ENCODE peak calls at places on chromosomes 5 and 9, in seven cellular contexts. B, I, C, S, Q, A and R are unnamed samples.

GRCh38 chr9:520315-520714 is 305.6 kb downstream of the DOCK8 start:
- DNase-seq in C (no peak), A (no peak), S (no peak), Q (no peak), I (no peak), B (no peak), R (no peak)

GRCh38 chr5:181205735-181206401 is 872 bp upstream of the TRIM7 start:
- DNase-seq in Q (no peak), B (no peak), I (no peak), S (no peak), A (no peak), C (peak; percentile 21), R (no peak)

GRCh38 chr5:148427370-148428042 is 43.7 kb downstream of the FBXO38 start:
- DNase-seq in C (no peak), S (no peak), Q (no peak), B (no peak), A (peak; percentile 57), I (no peak), R (no peak)

GRCh38 chr5:72224946-72225427 is 95.1 kb downstream of the MRPS27 start:
- DNase-seq in C (peak; percentile 71), B (no peak), I (no peak), S (no peak), A (no peak), Q (no peak), R (no peak)

GRCh38 chr5:43401827-43402226 is 10.4 kb downstream of the CCL28 start:
- DNase-seq in I (no peak), C (peak; percentile 13), B (no peak), A (peak; percentile 70), S (peak; percentile 4), Q (no peak), R (no peak)

GRCh38 chr5:151684690-151685361 is 1.9 kb downstream of the SPARC start:
- DNase-seq in I (no peak), S (no peak), C (peak; percentile 97), B (peak; percentile 46), A (peak; percentile 91), Q (no peak), R (peak; percentile 40)

GRCh38 chr9:109181284-109181683 is 14.2 kb upstream of the FRRS1L start:
- DNase-seq in I (no peak), A (no peak), Q (no peak), S (peak; percentile 3), C (no peak), B (no peak), R (no peak)

GRCh38 chr9:120882935-120883607 is 6.1 kb upstream of the PHF19 start:
- DNase-seq in A (no peak), C (no peak), B (no peak), Q (no peak), I (no peak), S (no peak), R (no peak)

GRCh38 chr5:19001054-19001453 is 986.9 kb downstream of the CDH18 start:
- DNase-seq in I (no peak), Q (no peak), S (no peak), B (no peak), C (no peak), A (no peak), R (no peak)

GRCh38 chr5:154194348-154195329 is 4.1 kb downstream of the GALNT10 start:
- DNase-seq in I (no peak), B (no peak), C (peak; percentile 73), A (peak; percentile 80), Q (no peak), S (no peak), R (no peak)

GRCh38 chr5:90994796-90995195 is 388.3 kb downstream of the ARRDC3 start:
- DNase-seq in C (no peak), I (no peak), S (no peak), Q (no peak), B (no peak), A (no peak), R (no peak)

GRCh38 chr5:76025790-76026189 is 57.4 kb upstream of the SV2C start:
- DNase-seq in A (no peak), C (no peak), Q (no peak), I (no peak), S (no peak), B (no peak), R (no peak)

GRCh38 chr5:52800394-52801213 is 12.9 kb downstream of the ITGA1 start:
- DNase-seq in A (peak; percentile 84), Q (peak; percentile 36), C (peak; percentile 82), B (peak; percentile 67), S (peak; percentile 54), I (peak; percentile 75), R (peak; percentile 79)
- H3K4me1 ChIP-seq in A (peaks cover 3% of the 10 kb centered on the region), Q (peaks cover 32% of the 10 kb centered on the region), C (peaks cover 2% of the 10 kb centered on the region), B (peaks cover 11% of the 10 kb centered on the region), S (peaks cover 20% of the 10 kb centered on the region), I (peaks cover 94% of the 10 kb centered on the region), R (peaks cover 43% of the 10 kb centered on the region)

DNA sequence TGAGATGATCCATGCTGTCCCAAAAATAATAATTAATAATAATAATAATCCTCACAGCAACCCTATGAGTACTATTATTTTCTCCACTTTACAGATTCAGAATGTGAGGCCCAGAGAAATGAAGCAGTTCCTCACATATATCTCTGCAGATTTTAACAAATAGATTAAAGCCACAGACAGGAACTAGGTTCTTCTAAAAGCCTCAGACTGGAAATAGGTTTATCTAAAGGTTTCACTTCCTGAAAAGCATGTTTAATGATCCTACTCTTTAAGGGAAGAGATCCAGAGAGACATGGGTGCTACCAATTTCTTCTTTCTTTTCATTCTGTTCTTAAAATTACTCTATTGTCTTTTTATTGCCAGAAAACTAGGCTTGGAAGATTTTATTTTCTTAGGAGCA is 1079.4 kb upstream of the COX7C start:
- DNase-seq in B (no peak), C (no peak), S (peak; percentile 4), A (no peak), Q (no peak), I (no peak), R (no peak)
- H3K27ac ChIP-seq in B (no peak overlapping the region), C (no peak overlapping the region), S (no peak overlapping the region), A (no peak overlapping the region), Q (no peak overlapping the region), I (no peak overlapping the region), R (no peak overlapping the region)

DNA sequence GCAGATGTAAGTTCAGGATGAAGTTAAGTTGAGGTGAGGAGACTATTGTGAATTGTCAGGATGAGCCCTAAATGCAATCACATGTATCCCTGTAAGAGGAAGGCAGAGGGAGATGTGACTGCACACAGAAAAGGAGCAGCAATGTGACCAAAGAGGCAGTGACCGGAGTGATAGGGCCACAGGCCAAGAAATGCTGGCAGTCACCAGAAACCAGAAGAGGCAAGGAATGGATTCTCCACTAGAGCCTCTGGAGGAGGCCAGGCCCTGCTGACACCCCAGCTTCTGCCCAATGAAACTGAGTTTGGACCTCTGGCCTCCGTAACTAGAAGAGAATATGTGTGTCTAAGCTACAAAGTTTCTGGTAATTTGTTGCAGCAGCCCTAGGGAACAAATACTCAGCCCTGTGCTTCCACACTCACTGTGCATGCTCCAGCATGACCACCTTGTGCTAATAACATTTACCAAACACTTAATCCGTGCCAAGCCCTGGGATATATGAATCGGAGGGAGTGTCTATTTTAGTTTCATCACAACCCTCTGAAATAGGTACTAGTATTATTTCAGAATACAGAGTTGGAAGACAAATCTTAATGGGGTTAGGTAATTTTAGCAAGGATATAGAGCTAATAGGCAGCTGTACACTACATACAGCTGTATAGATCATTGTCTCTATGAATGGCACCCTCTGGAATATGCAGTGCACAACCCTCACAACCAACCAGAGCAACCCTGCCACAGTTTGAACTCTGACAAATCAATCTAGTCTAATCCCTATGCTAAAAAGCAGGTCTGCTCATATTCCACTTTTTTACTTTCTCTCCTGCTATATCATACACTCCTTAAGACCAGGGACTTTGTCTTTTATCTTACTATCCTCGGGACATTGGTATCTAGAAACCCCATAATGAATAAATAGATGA is 7.8 kb upstream of the GPX8 start:
- DNase-seq in A (no peak), B (no peak), I (no peak), S (no peak), Q (no peak), C (peak; percentile 84), R (no peak)
- TF ChIP-seq CTCF in A (no peak), B (no peak), I (no peak), S (no peak), Q (no peak), C (no peak), R (no peak)

DNA sequence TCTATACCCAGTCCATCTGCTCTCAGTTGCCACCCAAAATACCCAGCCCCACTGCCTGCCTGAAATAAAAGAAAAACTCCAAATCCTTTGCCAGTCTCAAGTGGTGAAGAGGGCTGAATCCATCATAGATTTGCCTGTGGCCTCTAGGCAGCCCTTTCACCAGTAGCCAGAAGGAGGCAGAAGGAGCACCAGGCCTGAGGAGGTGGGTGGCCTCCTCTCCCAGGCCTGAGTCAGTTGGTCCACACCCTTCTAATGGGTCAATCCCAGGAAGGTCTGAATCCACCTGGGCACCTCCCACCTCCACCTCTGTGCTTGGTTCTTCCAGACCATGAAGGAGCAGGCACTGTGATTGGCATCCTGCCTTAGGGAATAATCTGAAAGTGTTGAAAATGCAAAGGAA is 97.0 kb downstream of the DAPK1 start:
- DNase-seq in A (no peak), B (no peak), I (no peak), Q (no peak), C (no peak), S (no peak), R (no peak)
- H3K4me1 ChIP-seq in A (peaks cover 30% of the 10 kb centered on the region), B (peaks cover 12% of the 10 kb centered on the region), I (peaks cover 80% of the 10 kb centered on the region), Q (peaks cover 21% of the 10 kb centered on the region), C (peaks cover 6% of the 10 kb centered on the region), S (no peaks in the 10 kb centered on the region), R (peaks cover 23% of the 10 kb centered on the region)

GRCh38 chr9:23938908-23939307 is 112.9 kb upstream of the ELAVL2 start:
- DNase-seq in Q (no peak), C (no peak), S (no peak), A (no peak), B (no peak), I (no peak), R (no peak)

GRCh38 chr9:23934291-23934690 is 108.3 kb upstream of the ELAVL2 start:
- DNase-seq in I (no peak), S (no peak), C (no peak), B (no peak), A (no peak), Q (no peak), R (no peak)

GRCh38 chr9:23933348-23933747 is 107.3 kb upstream of the ELAVL2 start:
- DNase-seq in C (no peak), A (no peak), Q (no peak), B (no peak), I (no peak), S (no peak), R (no peak)
- H3K27ac ChIP-seq in C (no peak overlapping the region), A (no peak overlapping the region), Q (no peak overlapping the region), B (no peak overlapping the region), I (no peak overlapping the region), S (no peak overlapping the region), R (no peak overlapping the region)

DNA sequence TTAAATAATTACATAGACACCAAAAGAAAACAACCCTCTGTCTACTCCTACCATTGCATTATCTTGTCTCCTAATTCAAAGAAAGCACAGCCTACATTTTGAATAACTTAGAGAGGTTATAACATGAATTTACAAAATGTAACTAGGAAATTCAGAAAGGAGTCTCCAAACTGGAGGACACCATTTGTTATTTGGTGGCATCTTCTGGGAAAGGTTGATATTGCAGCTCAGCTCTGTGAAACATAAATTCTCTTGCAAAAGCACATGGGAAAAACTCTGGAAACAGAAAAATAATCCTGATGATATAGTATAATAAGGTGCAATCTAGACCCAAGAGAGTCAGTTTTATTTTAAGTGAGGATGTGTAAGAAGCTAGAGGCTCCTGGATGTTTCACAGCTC is 215.3 kb downstream of the MLLT3 start:
- DNase-seq in C (no peak), S (no peak), I (no peak), A (no peak), Q (no peak), B (no peak), R (no peak)
- TF ChIP-seq CTCF in C (peak; percentile 11), S (peak; percentile 50), I (no peak), A (peak; percentile 39), Q (no peak), B (no peak), R (no peak)

GRCh38 chr5:133108481-133108921 is 56.7 kb downstream of the HSPA4 start:
- DNase-seq in A (no peak), B (no peak), I (no peak), Q (no peak), S (peak; percentile 69), C (no peak), R (no peak)
- H3K4me1 ChIP-seq in A (peaks cover 3% of the 10 kb centered on the region), B (no peaks in the 10 kb centered on the region), I (peaks cover 8% of the 10 kb centered on the region), Q (peaks cover 3% of the 10 kb centered on the region), S (peaks cover 70% of the 10 kb centered on the region), C (peaks cover 3% of the 10 kb centered on the region), R (peaks cover 15% of the 10 kb centered on the region)